ENCODE peak calls at places on chromosomes 7 and 10, in nine cellular contexts. G, E, R, B, Q, J, M, Z and W are unnamed samples.

GRCh38 chr7:156725074-156725473 is 84.5 kb downstream of the RNF32 start:
- DNase-seq in J (peak; percentile 6), Z (no peak), Q (no peak), E (no peak), R (no peak), G (peak; percentile 91), M (no peak), B (no peak), W (peak; percentile 21)

GRCh38 chr7:88226201-88226600 is 6.4 kb upstream of the SRI start:
- DNase-seq in G (no peak), E (peak; percentile 24), Q (no peak), B (no peak), M (no peak), R (no peak), Z (no peak), J (no peak), W (no peak)

GRCh38 chr10:35723992-35724391 is 81.9 kb upstream of the FZD8 start:
- DNase-seq in Q (no peak), M (no peak), E (no peak), B (no peak), R (no peak), G (no peak), Z (no peak), J (no peak), W (no peak)

GRCh38 chr7:50142421-50143113 is 49.5 kb upstream of the ZPBP start:
- DNase-seq in J (peak; percentile 64), G (peak; percentile 48), M (peak; percentile 18), B (peak; percentile 55), E (peak; percentile 40), Z (peak; percentile 24), Q (peak; percentile 36), R (peak; percentile 44), W (peak; percentile 39)

GRCh38 chr10:58178811-58179210 is 88.9 kb downstream of the IPMK start:
- DNase-seq in J (no peak), Z (no peak), R (peak; percentile 17), Q (no peak), M (no peak), B (peak; percentile 19), G (peak; percentile 31), E (peak; percentile 15), W (no peak)

GRCh38 chr7:101507791-101508252 is 121.3 kb downstream of the MYL10 start:
- DNase-seq in M (peak; percentile 91), R (peak; percentile 58), Z (no peak), G (peak; percentile 59), J (peak; percentile 97), B (peak; percentile 79), E (peak; percentile 84), Q (peak; percentile 63), W (peak; percentile 92)

GRCh38 chr10:77006836-77007511 is 630.6 kb downstream of the KCNMA1 start:
- DNase-seq in R (no peak), G (no peak), B (no peak), M (no peak), Z (no peak), Q (no peak), E (no peak), J (no peak), W (no peak)

GRCh38 chr10:63707254-63707910 is 186.2 kb downstream of the REEP3 start:
- DNase-seq in J (no peak), Z (peak; percentile 48), R (peak; percentile 99), G (peak; percentile 100), E (peak; percentile 91), M (peak; percentile 27), B (peak; percentile 65), Q (peak; percentile 98), W (no peak)

GRCh38 chr7:27116019-27116411 is 13.5 kb upstream of the HOXA2 start:
- DNase-seq in E (no peak), G (peak; percentile 30), Z (no peak), M (no peak), B (no peak), R (no peak), J (no peak), Q (no peak), W (no peak)

GRCh38 chr10:70162892-70163201 is 7.5 kb downstream of the SAR1A start:
- DNase-seq in R (no peak), G (no peak), M (no peak), J (no peak), B (no peak), Z (peak; percentile 43), E (no peak), Q (no peak), W (no peak)

GRCh38 chr7:99742737-99743394 is 7.9 kb upstream of the CYP3A7 start:
- DNase-seq in M (no peak), R (no peak), Z (no peak), J (no peak), Q (no peak), G (no peak), E (no peak), B (no peak), W (no peak)

GRCh38 chr10:117504601-117505000 is 37.9 kb upstream of the EMX2 start:
- DNase-seq in Q (no peak), Z (no peak), J (no peak), G (no peak), E (no peak), M (no peak), B (no peak), R (no peak), W (no peak)

GRCh38 chr7:18700147-18700546 is 204.6 kb downstream of the HDAC9 start:
- DNase-seq in Q (peak; percentile 4), J (peak; percentile 76), E (peak; percentile 11), B (peak; percentile 14), G (no peak), M (peak; percentile 64), Z (no peak), R (no peak), W (peak; percentile 33)

GRCh38 chr10:48523820-48524758 is 80.8 kb downstream of the ARHGAP22 start:
- DNase-seq in Q (no peak), E (peak; percentile 29), Z (no peak), R (no peak), G (peak; percentile 14), B (peak; percentile 85), M (peak; percentile 53), J (peak; percentile 75), W (peak; percentile 74)

GRCh38 chr10:69679736-69680135 is 49.7 kb downstream of the FAM241B start:
- DNase-seq in J (no peak), E (no peak), G (no peak), B (no peak), Q (no peak), Z (no peak), R (no peak), M (no peak), W (no peak)

GRCh38 chr10:93150289-93150688 is 76.6 kb downstream of the CYP26A1 start:
- DNase-seq in E (no peak), M (no peak), Q (no peak), J (no peak), Z (no peak), G (no peak), B (no peak), R (no peak), W (no peak)

GRCh38 chr10:133537551-133538545 is 10.7 kb downstream of the CYP2E1 start:
- DNase-seq in Z (no peak), Q (no peak), J (no peak), R (no peak), G (no peak), B (no peak), M (no peak), E (no peak), W (no peak)
- H3K4me2 ChIP-seq in Z (no peak overlapping the region), Q (no peak overlapping the region), J (no peak overlapping the region), R (no peak overlapping the region), G (no peak overlapping the region), B (no peak overlapping the region), M (no peak overlapping the region), E (no peak overlapping the region), W (no peak overlapping the region)

GRCh38 chr7:21448974-21449373 is 21.1 kb downstream of the SP4 start:
- DNase-seq in R (no peak), Q (no peak), Z (no peak), M (no peak), B (no peak), G (no peak), J (peak; percentile 25), E (no peak), W (no peak)

DNA sequence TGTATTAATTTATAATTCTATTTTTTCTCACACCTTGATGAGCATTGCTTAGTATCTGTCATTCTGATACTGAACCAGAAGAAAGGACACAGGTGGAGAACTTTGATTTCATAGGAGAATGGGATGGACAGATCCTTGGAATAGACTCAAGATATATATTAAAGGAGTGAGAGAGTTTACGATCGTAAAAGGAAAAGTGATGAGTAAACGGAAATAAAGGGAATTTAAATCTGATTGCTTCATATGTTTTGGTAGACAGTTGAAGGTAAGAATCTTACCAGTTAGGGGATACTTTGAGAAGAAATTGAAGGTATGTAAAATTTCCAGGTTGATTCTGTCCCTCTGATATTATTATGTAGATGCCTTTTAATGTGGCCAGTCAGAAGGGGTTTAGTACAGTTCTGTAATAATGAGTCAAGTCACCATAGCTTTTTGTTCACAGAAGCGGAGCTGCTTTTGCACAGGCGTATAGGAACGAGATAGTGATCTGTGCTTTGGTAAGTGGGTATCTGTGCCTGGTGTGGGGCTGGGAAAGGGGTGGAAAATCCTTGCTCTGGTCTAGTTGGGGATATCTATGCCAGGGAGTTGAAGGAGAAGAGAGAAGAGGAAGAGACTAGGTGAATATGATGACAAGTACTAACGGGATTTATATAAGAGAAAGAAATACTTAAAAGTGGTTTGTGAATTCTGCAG is 15.4 kb downstream of the SP4 start:
- DNase-seq in R (no peak), B (no peak), Q (no peak), E (no peak), J (no peak), G (no peak), M (no peak), Z (no peak), W (no peak)
- H3K4me2 ChIP-seq in R (no peak overlapping the region), B (no peak overlapping the region), Q (no peak overlapping the region), E (no peak overlapping the region), J (no peak overlapping the region), G (no peak overlapping the region), M (no peak overlapping the region), Z (no peak overlapping the region), W (no peak overlapping the region)

GRCh38 chr10:4535531-4535930 is 290.5 kb upstream of the AKR1E2 start:
- DNase-seq in E (no peak), Z (no peak), M (no peak), B (no peak), Q (no peak), G (no peak), J (no peak), R (no peak), W (no peak)

GRCh38 chr10:4529266-4529665 is 296.7 kb upstream of the AKR1E2 start:
- DNase-seq in Q (no peak), R (no peak), E (no peak), M (no peak), J (no peak), B (no peak), G (no peak), Z (no peak), W (no peak)

GRCh38 chr10:4532467-4532866 is 293.5 kb upstream of the AKR1E2 start:
- DNase-seq in Q (no peak), E (no peak), Z (no peak), G (peak; percentile 76), B (no peak), R (no peak), M (no peak), J (no peak), W (no peak)

GRCh38 chr10:4533626-4534025 is 292.4 kb upstream of the AKR1E2 start:
- DNase-seq in R (no peak), M (no peak), J (no peak), B (no peak), Q (no peak), G (peak; percentile 60), Z (no peak), E (no peak), W (no peak)

GRCh38 chr10:4532976-4533375 is 293.0 kb upstream of the AKR1E2 start:
- DNase-seq in Q (no peak), Z (no peak), J (no peak), E (no peak), G (peak; percentile 82), B (no peak), R (no peak), M (no peak), W (no peak)
- H3K4me2 ChIP-seq in Q (no peak overlapping the region), Z (no peak overlapping the region), J (no peak overlapping the region), E (peak overlapping the region; percentile 3), G (peak overlapping the region; percentile 65), B (no peak overlapping the region), R (no peak overlapping the region), M (no peak overlapping the region), W (no peak overlapping the region)

GRCh38 chr7:123867220-123867619 is 22.3 kb downstream of the HYAL4 start:
- DNase-seq in M (no peak), B (no peak), E (no peak), J (no peak), Z (no peak), G (peak; percentile 14), Q (no peak), R (no peak), W (no peak)
- H3K4me2 ChIP-seq in M (no peak overlapping the region), B (no peak overlapping the region), E (no peak overlapping the region), J (no peak overlapping the region), Z (no peak overlapping the region), G (no peak overlapping the region), Q (no peak overlapping the region), R (no peak overlapping the region), W (no peak overlapping the region)